ENCODE peak calls at places on chromosomes 6 and 20, in seven cellular contexts. G is activated CD4-positive, alpha-beta T cell treated with anti-CD3 and anti-CD28 coated beads, Interleukin-2, amount 50 U/mL, for 4 hours; D is BJ; A is G401; S is foreskin fibroblast; K is SW 1271; O is osteocyte. Q is an unnamed sample.

GRCh38 chr6:158914923-158915322 is 85.1 kb downstream of the RSPH3 start:
- DNase-seq in A (no peak), O (no peak), K (no peak), S (no peak), D (no peak), G (no peak), Q (no peak)

GRCh38 chr20:15047100-15047499 is 709.7 kb upstream of the FLRT3 start:
- DNase-seq in O (no peak), S (no peak), D (no peak), A (no peak), K (no peak), G (no peak), Q (no peak)

GRCh38 chr6:11404845-11405244 is 132.7 kb upstream of the TMEM170B start:
- DNase-seq in O (no peak), S (no peak), A (no peak), D (no peak), G (no peak), K (no peak), Q (no peak)

GRCh38 chr6:53335224-53335994 is 13.3 kb downstream of the ELOVL5 start:
- DNase-seq in S (no peak), D (no peak), G (peak), A (no peak), K (no peak), O (no peak), Q (no peak)

GRCh38 chr6:11732036-11732545 is 46.5 kb downstream of the ADTRP start:
- DNase-seq in S (peak), A (peak), K (no peak), G (no peak), O (peak), D (no peak), Q (peak)

GRCh38 chr6:34115396-34116314 is 30.2 kb downstream of the GRM4 start:
- DNase-seq in K (no peak), A (no peak), G (no peak), D (no peak), S (peak), O (no peak), Q (no peak)

GRCh38 chr20:38304845-38305447 is 990 bp downstream of the BPI start:
- DNase-seq in A (no peak), K (peak), S (peak), D (no peak), G (no peak), O (no peak), Q (no peak)

GRCh38 chr6:18226451-18226850 is 37.9 kb downstream of the DEK start:
- DNase-seq in K (no peak), A (no peak), D (peak), S (peak), O (no peak), G (no peak), Q (no peak)

GRCh38 chr6:53735896-53736295 is 58.9 kb upstream of the LRRC1 start:
- DNase-seq in A (no peak), D (no peak), G (no peak), K (no peak), S (no peak), O (no peak), Q (no peak)

GRCh38 chr20:64148581-64148980 is 15.7 kb upstream of the MYT1 start:
- DNase-seq in O (no peak), K (no peak), D (no peak), G (no peak), S (no peak), A (no peak), Q (no peak)

GRCh38 chr6:30722280-30723112 is 2.3 kb downstream of the TUBB start:
- DNase-seq in O (peak), G (peak), D (no peak), S (peak), A (peak), K (peak), Q (peak)

GRCh38 chr20:906703-907102 is 9.4 kb downstream of the ANGPT4 start:
- DNase-seq in G (no peak), S (no peak), K (no peak), D (no peak), A (peak), O (no peak), Q (no peak)

GRCh38 chr6:157579467-157580031 is 198.6 kb downstream of the ZDHHC14 start:
- DNase-seq in O (no peak), D (no peak), G (no peak), S (no peak), K (no peak), A (peak), Q (no peak)

GRCh38 chr6:46407785-46408530 is 83.3 kb downstream of the RCAN2 start:
- DNase-seq in O (no peak), A (no peak), K (no peak), D (no peak), G (no peak), S (peak), Q (no peak)